ENCODE peak calls at places on chromosome 5, in nine cellular contexts. O is GM19239; T is stimulated activated naive CD4-positive, alpha-beta T cell; N is NCI-H69; J is ovary; V is stimulated activated CD4-positive, alpha-beta T cell treated with anti-CD3 and anti-CD28 coated beads, Interleukin-4, amount 100 ng/mL, for 1 hour; R is neural progenitor cell; K is cardiac muscle cell; Q is effector memory CD4-positive, alpha-beta T cell. P is an unnamed sample.
A peak's percentile ranks its signal among the peaks of the same experiment; 100 is the strongest.

GRCh38 chr5:59648949-59649921 is 244.3 kb downstream of the PDE4D start:
- DNase-seq in O (no peak), T (no peak), N (no peak), J (no peak), V (no peak), R (no peak), K (peak; percentile 60), Q (no peak), P (no peak)

GRCh38 chr5:56212127-56212879 is 20.8 kb downstream of the ANKRD55 start:
- DNase-seq in O (no peak), T (no peak), N (no peak), J (no peak), V (no peak), R (no peak), K (no peak), Q (no peak), P (no peak)

GRCh38 chr5:66306105-66306843 is 162.2 kb downstream of the SREK1 start:
- DNase-seq in O (peak; percentile 27), T (no peak), N (peak; percentile 86), J (peak; percentile 61), V (no peak), R (peak; percentile 77), K (peak; percentile 75), Q (no peak), P (peak; percentile 2)

GRCh38 chr5:72556351-72557146 is 49.3 kb upstream of the ZNF366 start:
- DNase-seq in O (peak; percentile 40), T (no peak), N (peak; percentile 76), J (peak; percentile 65), V (peak; percentile 32), R (peak; percentile 89), K (peak; percentile 65), Q (no peak), P (no peak)

GRCh38 chr5:6436715-6437340 is 11.8 kb upstream of the UBE2QL1 start:
- DNase-seq in O (no peak), T (no peak), N (no peak), J (no peak), V (no peak), R (no peak), K (no peak), Q (no peak), P (no peak)

GRCh38 chr5:125059255-125060050 is 313.0 kb upstream of the ZNF608 start:
- DNase-seq in O (no peak), T (no peak), N (peak; percentile 94), J (no peak), V (no peak), R (peak; percentile 39), K (no peak), Q (no peak), P (no peak)

GRCh38 chr5:90932052-90932699 is 373.6 kb downstream of the ADGRV1 start:
- DNase-seq in O (peak; percentile 8), T (peak; percentile 1), N (peak; percentile 76), J (peak; percentile 70), V (peak; percentile 7), R (peak; percentile 80), K (peak; percentile 73), Q (no peak), P (no peak)

GRCh38 chr5:38871790-38872551 is 26.2 kb downstream of the OSMR start:
- DNase-seq in O (no peak), T (no peak), N (no peak), J (no peak), V (no peak), R (no peak), K (no peak), Q (no peak), P (no peak)

GRCh38 chr5:56876325-56876724 is 33.1 kb upstream of the SETD9 start:
- DNase-seq in O (no peak), T (no peak), N (no peak), J (no peak), V (no peak), R (no peak), K (no peak), Q (no peak), P (no peak)

GRCh38 chr5:167764650-167765289 is 526.7 kb upstream of the WWC1 start:
- DNase-seq in O (no peak), T (no peak), N (peak; percentile 33), J (no peak), V (no peak), R (no peak), K (no peak), Q (no peak), P (no peak)

GRCh38 chr5:160506006-160507004 is 84.7 kb downstream of the PTTG1 start:
- DNase-seq in O (peak; percentile 28), T (peak; percentile 56), N (peak; percentile 46), J (no peak), V (peak; percentile 43), R (peak; percentile 23), K (no peak), Q (peak; percentile 68), P (peak; percentile 30)

GRCh38 chr5:160685219-160685618 is 166.8 kb downstream of the ATP10B start:
- DNase-seq in O (no peak), T (no peak), N (peak; percentile 68), J (no peak), V (no peak), R (no peak), K (no peak), Q (no peak), P (no peak)

GRCh38 chr5:2249442-2249841 is 366.7 kb upstream of the IRX4 start:
- DNase-seq in O (no peak), T (no peak), N (no peak), J (no peak), V (no peak), R (no peak), K (no peak), Q (no peak), P (no peak)

GRCh38 chr5:154179846-154180710 is 10.5 kb upstream of the GALNT10 start:
- DNase-seq in O (no peak), T (no peak), N (peak; percentile 73), J (no peak), V (no peak), R (peak; percentile 80), K (peak; percentile 70), Q (no peak), P (no peak)

GRCh38 chr5:6877986-6878828 is 165.0 kb downstream of the TENT4A start:
- DNase-seq in O (no peak), T (no peak), N (no peak), J (no peak), V (no peak), R (no peak), K (no peak), Q (no peak), P (no peak)

GRCh38 chr5:26553079-26553478 is 485.3 kb downstream of the CDH9 start:
- DNase-seq in O (no peak), T (no peak), N (peak; percentile 99), J (no peak), V (no peak), R (peak; percentile 62), K (no peak), Q (no peak), P (no peak)

GRCh38 chr5:40446910-40447309 is 232.8 kb upstream of the PTGER4 start:
- DNase-seq in O (no peak), T (no peak), N (peak; percentile 3), J (no peak), V (no peak), R (no peak), K (no peak), Q (no peak), P (no peak)

GRCh38 chr5:10323588-10324488 is 16.1 kb upstream of the CMBL start:
- DNase-seq in O (no peak), T (no peak), N (peak; percentile 51), J (no peak), V (no peak), R (no peak), K (no peak), Q (no peak), P (no peak)

GRCh38 chr5:8726383-8727036 is 819.4 kb downstream of the SEMA5A start:
- DNase-seq in O (no peak), T (no peak), N (peak; percentile 62), J (no peak), V (no peak), R (no peak), K (no peak), Q (no peak), P (no peak)

GRCh38 chr5:167771565-167771964 is 519.9 kb upstream of the WWC1 start:
- DNase-seq in O (no peak), T (no peak), N (peak; percentile 39), J (no peak), V (no peak), R (no peak), K (no peak), Q (no peak), P (no peak)

GRCh38 chr5:115296130-115296997 is at the start of gene CCDC112:
- DNase-seq in O (peak; percentile 54), T (peak; percentile 79), N (peak; percentile 95), J (peak; percentile 34), V (peak; percentile 81), R (peak; percentile 89), K (peak; percentile 84), Q (peak; percentile 70), P (peak; percentile 74)

GRCh38 chr5:113606298-113607134 is 93.0 kb downstream of the YTHDC2 start:
- DNase-seq in O (peak; percentile 7), T (peak; percentile 14), N (peak; percentile 80), J (peak; percentile 55), V (peak; percentile 16), R (peak; percentile 81), K (peak; percentile 79), Q (no peak), P (peak; percentile 23)

GRCh38 chr5:54719384-54720306 is 202.1 kb downstream of the SNX18 start:
- DNase-seq in O (no peak), T (no peak), N (no peak), J (peak; percentile 31), V (no peak), R (peak; percentile 74), K (peak; percentile 92), Q (no peak), P (no peak)

GRCh38 chr5:152811985-152812384 is 406.9 kb upstream of the NMUR2 start:
- DNase-seq in O (no peak), T (no peak), N (peak; percentile 54), J (no peak), V (no peak), R (peak; percentile 45), K (no peak), Q (no peak), P (no peak)

GRCh38 chr5:151151793-151152192 is 5.8 kb downstream of the ANXA6 start:
- DNase-seq in O (no peak), T (no peak), N (no peak), J (no peak), V (peak; percentile 32), R (no peak), K (no peak), Q (no peak), P (no peak)